ENCODE peak calls at places on chromosomes 4 and X, in eight cellular contexts. D, E, B, S, U, V, P and G are unnamed samples.

GRCh38 chrX:100636321-100636991 is at the start of gene TSPAN6:
- DNase-seq in D (peak; percentile 44), E (peak; percentile 88), B (peak; percentile 69), S (peak; percentile 92), U (no peak), V (peak; percentile 85), P (peak; percentile 74), G (peak; percentile 74)

GRCh38 chrX:108271397-108271787 is 166.8 kb downstream of the COL4A6 start:
- DNase-seq in D (no peak), E (no peak), B (no peak), S (no peak), U (no peak), V (no peak), P (no peak), G (no peak)

GRCh38 chr4:24260922-24261581 is 323.3 kb downstream of the DHX15 start:
- DNase-seq in D (no peak), E (peak; percentile 58), B (no peak), S (no peak), U (no peak), V (no peak), P (no peak), G (no peak)

GRCh38 chr4:116015549-116015948 is 902.1 kb upstream of the NDST4 start:
- DNase-seq in D (no peak), E (no peak), B (no peak), S (no peak), U (no peak), V (no peak), P (no peak), G (no peak)

GRCh38 chrX:119708936-119709335 is 16.0 kb upstream of the SEPTIN6 start:
- DNase-seq in D (no peak), E (no peak), B (no peak), S (no peak), U (no peak), V (no peak), P (no peak), G (no peak)

GRCh38 chr4:51895816-51896408 is 53.0 kb downstream of the DCUN1D4 start:
- DNase-seq in D (peak; percentile 22), E (peak; percentile 66), B (peak; percentile 15), S (peak; percentile 87), U (no peak), V (peak; percentile 81), P (peak; percentile 41), G (peak; percentile 19)

GRCh38 chr4:150816491-150816890 is 198.6 kb downstream of the LRBA start:
- DNase-seq in D (no peak), E (no peak), B (no peak), S (no peak), U (no peak), V (no peak), P (peak; percentile 33), G (no peak)

GRCh38 chr4:106809083-106809482 is 227.0 kb downstream of the DKK2 start:
- DNase-seq in D (no peak), E (no peak), B (no peak), S (no peak), U (no peak), V (peak; percentile 40), P (peak; percentile 37), G (peak; percentile 0)

GRCh38 chr4:182578402-182578801 is 335.2 kb downstream of the TENM3 start:
- DNase-seq in D (no peak), E (no peak), B (no peak), S (no peak), U (no peak), V (no peak), P (peak; percentile 41), G (no peak)

GRCh38 chr4:89420507-89420906 is 112.9 kb upstream of the GPRIN3 start:
- DNase-seq in D (no peak), E (no peak), B (no peak), S (no peak), U (no peak), V (no peak), P (no peak), G (no peak)

GRCh38 chr4:82948647-82949204 is 48.2 kb downstream of the THAP9 start:
- DNase-seq in D (no peak), E (no peak), B (no peak), S (no peak), U (no peak), V (no peak), P (no peak), G (no peak)

GRCh38 chr4:185728886-185729285 is 83.1 kb downstream of the SORBS2 start:
- DNase-seq in D (no peak), E (no peak), B (no peak), S (no peak), U (no peak), V (no peak), P (no peak), G (no peak)

GRCh38 chrX:143634701-143635442 is 1.0 kb downstream of the SLITRK4 start:
- DNase-seq in D (no peak), E (no peak), B (no peak), S (peak; percentile 66), U (no peak), V (peak; percentile 55), P (no peak), G (peak; percentile 5)

GRCh38 chrX:30283456-30284200 is 25.6 kb downstream of the NR0B1 start:
- DNase-seq in D (no peak), E (no peak), B (no peak), S (no peak), U (no peak), V (no peak), P (peak; percentile 74), G (no peak)

GRCh38 chr4:145525291-145525740 is 43.7 kb downstream of the SMAD1 start:
- DNase-seq in D (no peak), E (no peak), B (no peak), S (peak; percentile 63), U (no peak), V (no peak), P (no peak), G (no peak)

GRCh38 chr4:124178449-124179021 is 534.0 kb downstream of the ANKRD50 start:
- DNase-seq in D (no peak), E (no peak), B (no peak), S (no peak), U (no peak), V (no peak), P (no peak), G (no peak)

GRCh38 chr4:156718226-156718625 is 253.4 kb downstream of the PDGFC start:
- DNase-seq in D (no peak), E (no peak), B (no peak), S (no peak), U (no peak), V (no peak), P (no peak), G (no peak)

GRCh38 chr4:170868191-170868590 is 778.4 kb upstream of the AADAT start:
- DNase-seq in D (no peak), E (no peak), B (no peak), S (no peak), U (no peak), V (no peak), P (no peak), G (no peak)

GRCh38 chr4:37561803-37562207 is 124.4 kb downstream of the RELL1 start:
- DNase-seq in D (no peak), E (no peak), B (no peak), S (no peak), U (no peak), V (no peak), P (peak; percentile 19), G (no peak)

GRCh38 chr4:965048-965765 is 8.2 kb downstream of the DGKQ start:
- DNase-seq in D (no peak), E (no peak), B (no peak), S (no peak), U (no peak), V (no peak), P (no peak), G (no peak)

GRCh38 chr4:8117278-8117682 is 41.3 kb downstream of the ABLIM2 start:
- DNase-seq in D (no peak), E (no peak), B (peak; percentile 1), S (peak; percentile 95), U (no peak), V (no peak), P (no peak), G (no peak)

GRCh38 chr4:151955721-151956340 is 195.0 kb upstream of the GATB start:
- DNase-seq in D (no peak), E (no peak), B (no peak), S (no peak), U (no peak), V (no peak), P (no peak), G (no peak)

GRCh38 chrX:38929966-38930421 is 128.7 kb downstream of the MID1IP1 start:
- DNase-seq in D (no peak), E (no peak), B (no peak), S (no peak), U (no peak), V (no peak), P (no peak), G (no peak)

GRCh38 chr4:133921280-133922195 is 280.1 kb downstream of the PABPC4L start:
- DNase-seq in D (no peak), E (no peak), B (no peak), S (peak; percentile 54), U (no peak), V (peak; percentile 56), P (no peak), G (no peak)

GRCh38 chrX:131827935-131828334 is 195.2 kb upstream of the STK26 start:
- DNase-seq in D (no peak), E (no peak), B (no peak), S (peak; percentile 78), U (no peak), V (peak; percentile 59), P (no peak), G (no peak)

GRCh38 chr4:138241281-138242075 is 671 bp downstream of the SLC7A11 start:
- DNase-seq in D (no peak), E (no peak), B (no peak), S (peak; percentile 60), U (no peak), V (no peak), P (no peak), G (no peak)

GRCh38 chr4:132809298-132810032 is 339.6 kb upstream of the PCDH10 start:
- DNase-seq in D (no peak), E (no peak), B (no peak), S (peak; percentile 84), U (no peak), V (no peak), P (no peak), G (no peak)